ENCODE peak calls at places on chromosomes 5 and 9, in four cellular contexts. One of them, this sample, is unnamed.

GRCh38 chr5:7869474-7870136 is 657 bp downstream of the MTRR start:
- DNase-seq in K562: no peak
- DNase-seq in GM12891: no peak
- DNase-seq in GM12878: no peak
- DNase-seq in this sample: no peak

GRCh38 chr5:177526791-177527190 is 10.0 kb upstream of the DDX41 start:
- DNase-seq in GM12878: no peak
- DNase-seq in GM12891: no peak
- DNase-seq in K562: no peak
- DNase-seq in this sample: no peak

GRCh38 chr5:170477906-170478305 is 25.9 kb upstream of the KCNIP1 start:
- DNase-seq in GM12891: no peak
- DNase-seq in GM12878: no peak
- DNase-seq in K562: no peak
- DNase-seq in this sample: no peak

GRCh38 chr9:128333368-128333969 is 6.9 kb upstream of the SLC27A4 start:
- DNase-seq in K562: peak; percentile 31
- DNase-seq in GM12891: no peak
- DNase-seq in GM12878: no peak
- DNase-seq in this sample: no peak

GRCh38 chr5:158970569-158971014 is 129.1 kb downstream of the EBF1 start:
- DNase-seq in GM12878: no peak
- DNase-seq in GM12891: no peak
- DNase-seq in K562: no peak
- DNase-seq in this sample: no peak

GRCh38 chr5:11903121-11903613 is 1.1 kb downstream of the CTNND2 start:
- DNase-seq in GM12878: no peak
- DNase-seq in GM12891: no peak
- DNase-seq in K562: no peak
- DNase-seq in this sample: no peak

GRCh38 chr5:88691945-88692868 is 190.8 kb downstream of the MEF2C start:
- DNase-seq in GM12878: no peak
- DNase-seq in K562: no peak
- DNase-seq in GM12891: no peak
- DNase-seq in this sample: no peak

GRCh38 chr9:25678846-25679360 is 659 bp upstream of the TUSC1 start:
- DNase-seq in GM12891: no peak
- DNase-seq in GM12878: no peak
- DNase-seq in K562: no peak
- DNase-seq in this sample: no peak

GRCh38 chr5:62621280-62621679 is 42.7 kb downstream of the LRRC70 start:
- DNase-seq in GM12891: no peak
- DNase-seq in K562: peak; percentile 52
- DNase-seq in GM12878: no peak
- DNase-seq in this sample: no peak

GRCh38 chr5:126234563-126235195 is 188.5 kb upstream of the GRAMD2B start:
- DNase-seq in K562: peak; percentile 8
- DNase-seq in GM12891: no peak
- DNase-seq in GM12878: no peak
- DNase-seq in this sample: no peak

GRCh38 chr5:126938461-126938860 is 91.9 kb downstream of the MARCHF3 start:
- DNase-seq in K562: no peak
- DNase-seq in GM12878: no peak
- DNase-seq in GM12891: no peak
- DNase-seq in this sample: no peak

GRCh38 chr9:94663139-94663538 is 23.8 kb upstream of the FBP1 start:
- DNase-seq in K562: no peak
- DNase-seq in GM12878: no peak
- DNase-seq in GM12891: no peak
- DNase-seq in this sample: no peak

GRCh38 chr5:125298258-125298657 is 551.8 kb upstream of the ZNF608 start:
- DNase-seq in GM12878: no peak
- DNase-seq in K562: no peak
- DNase-seq in GM12891: no peak
- DNase-seq in this sample: no peak

GRCh38 chr9:134970719-134971118 is 53.0 kb upstream of the FCN1 start:
- DNase-seq in K562: no peak
- DNase-seq in GM12891: no peak
- DNase-seq in GM12878: no peak
- DNase-seq in this sample: no peak

GRCh38 chr5:39195198-39195826 is 24.1 kb downstream of the FYB1 start:
- DNase-seq in GM12891: no peak
- DNase-seq in K562: no peak
- DNase-seq in GM12878: no peak
- DNase-seq in this sample: no peak

GRCh38 chr5:89313044-89313443 is 430.1 kb upstream of the MEF2C start:
- DNase-seq in GM12878: no peak
- DNase-seq in GM12891: no peak
- DNase-seq in K562: no peak
- DNase-seq in this sample: no peak

GRCh38 chr9:22008662-22009562 is at the start of gene CDKN2B:
- DNase-seq in K562: no peak
- DNase-seq in GM12891: peak; percentile 70
- DNase-seq in GM12878: no peak
- DNase-seq in this sample: peak; percentile 44

GRCh38 chr9:114319147-114319546 is 3.8 kb upstream of the ORM1 start:
- DNase-seq in GM12891: no peak
- DNase-seq in GM12878: no peak
- DNase-seq in K562: no peak
- DNase-seq in this sample: no peak

GRCh38 chr9:95822583-95823431 is 52.7 kb upstream of the ERCC6L2 start:
- DNase-seq in K562: no peak
- DNase-seq in GM12878: peak; percentile 84
- DNase-seq in GM12891: peak; percentile 48
- DNase-seq in this sample: no peak

GRCh38 chr9:137832191-137832700 is 45.3 kb upstream of the CACNA1B start:
- DNase-seq in GM12891: no peak
- DNase-seq in GM12878: no peak
- DNase-seq in K562: no peak
- DNase-seq in this sample: no peak

GRCh38 chr9:68690088-68690487 is 15.0 kb upstream of the PIP5K1B start:
- DNase-seq in GM12891: no peak
- DNase-seq in K562: no peak
- DNase-seq in GM12878: no peak
- DNase-seq in this sample: no peak

GRCh38 chr9:116198344-116198743 is 44.8 kb downstream of the PAPPA start:
- DNase-seq in GM12878: no peak
- DNase-seq in GM12891: no peak
- DNase-seq in K562: no peak
- DNase-seq in this sample: no peak

GRCh38 chr9:36739538-36740116 is 166.9 kb downstream of the MELK start:
- DNase-seq in K562: no peak
- DNase-seq in GM12891: peak; percentile 33
- DNase-seq in GM12878: no peak
- DNase-seq in this sample: no peak

GRCh38 chr9:121852241-121852640 is 200.8 kb downstream of the DAB2IP start:
- DNase-seq in GM12878: no peak
- DNase-seq in GM12891: no peak
- DNase-seq in K562: no peak
- DNase-seq in this sample: no peak

GRCh38 chr5:72269411-72269780 is 50.6 kb downstream of the MRPS27 start:
- DNase-seq in GM12878: no peak
- DNase-seq in K562: no peak
- DNase-seq in GM12891: no peak
- DNase-seq in this sample: no peak

GRCh38 chr9:126327016-126327749 is 554 bp downstream of the MVB12B start:
- DNase-seq in GM12891: no peak
- DNase-seq in GM12878: no peak
- DNase-seq in K562: no peak
- DNase-seq in this sample: no peak

GRCh38 chr9:121294866-121295661 is 27.1 kb downstream of the GSN start:
- DNase-seq in GM12891: no peak
- DNase-seq in K562: no peak
- DNase-seq in GM12878: no peak
- DNase-seq in this sample: no peak

GRCh38 chr5:77129386-77129785 is 42.3 kb upstream of the ZBED3 start:
- DNase-seq in GM12878: no peak
- DNase-seq in GM12891: no peak
- DNase-seq in K562: no peak
- DNase-seq in this sample: no peak

GRCh38 chr9:123473226-123473625 is 117.2 kb downstream of the CRB2 start:
- DNase-seq in K562: no peak
- DNase-seq in GM12891: no peak
- DNase-seq in GM12878: no peak
- DNase-seq in this sample: no peak

GRCh38 chr9:38272710-38273109 is 119.8 kb upstream of the ALDH1B1 start:
- DNase-seq in GM12878: no peak
- DNase-seq in GM12891: no peak
- DNase-seq in K562: no peak
- DNase-seq in this sample: no peak

GRCh38 chr5:54524704-54525103 is 7.1 kb downstream of the SNX18 start:
- DNase-seq in GM12891: no peak
- DNase-seq in K562: no peak
- DNase-seq in GM12878: no peak
- DNase-seq in this sample: no peak

GRCh38 chr5:160957312-160957711 is 105.3 kb upstream of the ATP10B start:
- DNase-seq in GM12878: no peak
- DNase-seq in K562: no peak
- DNase-seq in GM12891: no peak
- DNase-seq in this sample: no peak
- TF ChIP-seq SPI1 in GM12878: no peak
- TF ChIP-seq SPI1 in K562: no peak
- TF ChIP-seq SPI1 in GM12891: no peak
- TF ChIP-seq SPI1 in this sample: no peak

DNA sequence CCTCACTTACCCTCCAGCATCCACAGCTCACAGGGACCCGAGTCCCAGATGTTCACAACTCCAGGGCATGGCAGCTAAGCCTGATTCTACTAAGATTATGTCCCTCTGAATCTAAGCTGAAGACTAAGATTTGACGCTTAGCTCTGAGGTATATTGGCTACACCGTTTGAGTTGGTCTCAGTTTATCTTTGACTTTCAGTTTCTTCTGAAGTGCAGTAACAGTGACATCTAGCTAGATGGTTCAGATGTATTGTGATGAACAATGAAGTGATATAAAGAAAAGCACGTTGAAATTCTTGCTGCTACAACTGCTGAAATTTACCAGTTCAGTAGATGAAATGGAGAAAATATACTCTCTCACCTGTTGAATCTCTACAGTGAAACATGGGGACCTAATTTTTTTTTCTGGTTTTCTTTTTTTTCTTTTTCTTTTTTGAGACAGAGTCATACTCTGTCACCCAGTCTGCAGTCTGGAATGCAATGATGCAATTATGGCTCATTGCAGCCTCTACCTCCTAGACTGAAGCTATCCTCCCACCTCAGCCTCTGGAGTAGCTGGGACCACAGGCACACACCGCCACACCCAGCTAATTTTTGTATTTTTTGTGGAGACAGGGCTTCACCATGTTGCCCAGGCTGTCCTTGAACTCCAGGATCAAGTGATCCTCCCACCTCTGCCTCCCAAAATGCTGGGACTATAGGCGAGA is 15.7 kb downstream of the RFK start:
- DNase-seq in GM12891: no peak
- DNase-seq in GM12878: no peak
- DNase-seq in K562: no peak
- DNase-seq in this sample: no peak
- TF ChIP-seq SPI1 in GM12891: no peak
- TF ChIP-seq SPI1 in GM12878: no peak
- TF ChIP-seq SPI1 in K562: no peak
- TF ChIP-seq SPI1 in this sample: no peak

GRCh38 chr9:99650187-99650874 is 171.4 kb upstream of the NR4A3 start:
- DNase-seq in GM12891: no peak
- DNase-seq in K562: no peak
- DNase-seq in GM12878: no peak
- DNase-seq in this sample: no peak

DNA sequence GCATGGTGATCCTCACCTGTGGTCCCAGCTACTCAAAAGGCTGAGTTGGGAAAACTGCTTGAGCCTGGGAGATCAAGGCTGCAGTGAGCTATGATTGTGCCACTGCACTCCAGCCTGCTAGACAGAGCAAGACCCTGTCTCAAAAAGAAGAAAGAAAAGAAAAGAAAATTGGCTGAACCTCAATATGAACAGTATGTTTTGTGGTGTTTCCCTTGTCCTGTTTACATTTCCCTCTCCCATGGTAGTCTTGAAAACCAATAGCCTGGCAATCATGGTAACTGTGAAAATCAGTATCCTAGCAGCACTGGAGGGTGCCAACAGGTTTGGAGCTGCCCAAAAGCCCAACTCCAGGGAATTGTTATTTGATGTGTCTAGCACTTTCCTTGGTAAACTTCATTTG is 174.1 kb upstream of the NR4A3 start:
- DNase-seq in GM12878: no peak
- DNase-seq in GM12891: no peak
- DNase-seq in K562: no peak
- DNase-seq in this sample: no peak
- TF ChIP-seq SPI1 in GM12878: no peak
- TF ChIP-seq SPI1 in GM12891: no peak
- TF ChIP-seq SPI1 in K562: no peak
- TF ChIP-seq SPI1 in this sample: no peak

GRCh38 chr5:35159370-35159742 is 70.9 kb downstream of the PRLR start:
- DNase-seq in K562: no peak
- DNase-seq in GM12891: no peak
- DNase-seq in GM12878: no peak
- DNase-seq in this sample: no peak
- TF ChIP-seq SPI1 in K562: no peak
- TF ChIP-seq SPI1 in GM12891: no peak
- TF ChIP-seq SPI1 in GM12878: no peak
- TF ChIP-seq SPI1 in this sample: no peak

This sample was measured in HL-60.